ENCODE peak calls at places on chromosomes 13 and 19, in four cellular contexts. T is hepatocyte, Z is SK-N-SH, R is PC-9. Y is an unnamed sample.

GRCh38 chr13:80553041-80553440 is 212.1 kb upstream of the SPRY2 start:
- DNase-seq in T (no peak), Z (no peak), R (no peak), Y (no peak)

GRCh38 chr19:34254552-34255432 is at the start of gene GARRE1:
- DNase-seq in Z (peak), R (peak), T (peak), Y (peak)

GRCh38 chr13:66492479-66492878 is 737.7 kb downstream of the PCDH9 start:
- DNase-seq in T (peak), Z (peak), R (peak), Y (no peak)

GRCh38 chr19:18278521-18279265 is 2.7 kb downstream of the JUND start:
- DNase-seq in T (no peak), R (no peak), Z (no peak), Y (no peak)

GRCh38 chr19:33690461-33691427 is 69.0 kb downstream of the CHST8 start:
- DNase-seq in R (no peak), T (no peak), Z (peak), Y (no peak)

GRCh38 chr19:41753936-41754529 is 1.3 kb upstream of the CEACAM6 start:
- DNase-seq in Z (peak), T (peak), R (peak), Y (peak)

GRCh38 chr19:47391510-47392223 is 27.7 kb downstream of the MEIS3 start:
- DNase-seq in T (peak), Z (peak), R (peak), Y (peak)

GRCh38 chr19:58440556-58440955 is 603 bp upstream of the ZNF132 start:
- DNase-seq in Z (no peak), T (no peak), R (no peak), Y (no peak)

GRCh38 chr19:39539165-39539518 is 819 bp downstream of the EID2 start:
- DNase-seq in R (no peak), Z (no peak), T (peak), Y (no peak)

GRCh38 chr19:48872884-48873475 is 759 bp downstream of the PPP1R15A start:
- DNase-seq in T (peak), R (peak), Z (peak), Y (peak)

GRCh38 chr19:5480427-5480836 is 25.2 kb downstream of the ZNRF4 start:
- DNase-seq in Z (peak), T (no peak), R (peak), Y (peak)

GRCh38 chr19:53868892-53869804 is 1.5 kb downstream of the MYADM start:
- DNase-seq in Z (peak), T (peak), R (peak), Y (peak)
- TF ChIP-seq CTCF in Z (peak), T (no peak), R (peak), Y (no peak)

GRCh38 chr13:19618925-19619324 is 14.5 kb upstream of the MPHOSPH8 start:
- DNase-seq in R (no peak), T (peak), Z (peak), Y (peak)
- TF ChIP-seq CTCF in R (peak), T (peak), Z (peak), Y (no peak)

DNA sequence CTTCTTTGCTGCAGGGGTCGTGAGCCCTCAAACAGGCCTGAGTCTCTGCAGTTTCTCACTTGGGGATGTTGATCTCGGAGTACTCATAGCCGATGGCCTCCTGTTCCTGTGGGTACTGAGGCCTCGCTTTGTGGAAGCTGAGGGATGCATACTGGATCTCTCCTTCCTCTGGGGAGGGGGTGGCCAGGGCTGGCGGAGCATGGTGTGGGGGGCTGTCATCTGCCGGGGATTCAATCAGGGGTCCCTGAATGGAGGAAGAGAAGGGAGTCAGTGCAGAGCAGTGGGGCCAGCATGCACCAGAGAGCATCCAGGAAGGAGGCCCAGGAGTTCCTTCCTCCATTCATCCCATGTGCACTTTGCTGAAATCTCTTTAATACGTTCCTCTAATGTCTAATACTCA is 10.0 kb downstream of the SIGLEC12 start:
- DNase-seq in T (no peak), R (no peak), Z (no peak), Y (no peak)
- TF ChIP-seq CTCF in T (no peak), R (no peak), Z (no peak), Y (no peak)

GRCh38 chr19:3595521-3596061 is 10.3 kb downstream of the GIPC3 start:
- DNase-seq in R (no peak), Z (no peak), T (no peak), Y (no peak)

GRCh38 chr19:3589949-3590348 is 4.7 kb downstream of the GIPC3 start:
- DNase-seq in Z (no peak), R (no peak), T (no peak), Y (no peak)

GRCh38 chr19:3591876-3592613 is 6.8 kb downstream of the GIPC3 start:
- DNase-seq in R (no peak), Z (no peak), T (no peak), Y (no peak)

GRCh38 chr19:3590991-3591659 is 5.8 kb downstream of the GIPC3 start:
- DNase-seq in T (no peak), Z (no peak), R (no peak), Y (no peak)

DNA sequence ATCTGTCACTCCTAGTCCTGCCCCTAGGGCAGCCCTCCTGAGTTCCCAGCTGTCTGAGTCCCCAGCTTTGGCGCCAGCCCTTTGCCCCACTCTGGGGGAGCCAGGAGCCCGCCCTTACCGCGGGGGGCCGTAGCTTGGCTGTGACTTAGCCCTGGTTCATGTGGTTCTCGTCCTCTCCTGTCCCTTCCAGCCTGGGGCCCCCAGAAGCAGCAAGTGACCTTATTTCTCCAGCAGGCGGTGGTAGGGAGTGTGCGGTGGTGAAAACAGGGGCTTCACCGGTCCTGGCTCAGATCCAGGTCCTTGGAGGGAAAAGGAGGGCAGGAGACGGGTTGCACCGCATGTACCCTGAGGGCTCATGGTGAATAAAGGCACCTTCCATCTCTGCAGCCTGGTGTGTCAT is 7.9 kb downstream of the GIPC3 start:
- DNase-seq in T (no peak), Z (no peak), R (no peak), Y (no peak)
- TF ChIP-seq CTCF in T (no peak), Z (peak), R (no peak), Y (no peak)